ENCODE peak calls at places on chromosomes 3 and 15, in seven cellular contexts. X is MCF 10A, Y is upper lobe of right lung, W is IMR-90, J is PC-3, S is HFFc6, D is CD14-positive monocyte. M is an unnamed sample.

GRCh38 chr3:33624756-33625155 is 93.3 kb downstream of the CLASP2 start:
- DNase-seq in X (no peak), Y (no peak), W (no peak), J (no peak), S (no peak), D (no peak), M (no peak)

GRCh38 chr15:67138946-67139855 is 73.8 kb downstream of the SMAD3 start:
- DNase-seq in X (no peak), Y (no peak), W (peak; percentile 52), J (no peak), S (no peak), D (no peak), M (no peak)

GRCh38 chr3:156323466-156323865 is 203.1 kb downstream of the KCNAB1 start:
- DNase-seq in X (peak; percentile 77), Y (no peak), W (no peak), J (peak; percentile 12), S (peak; percentile 2), D (no peak), M (no peak)

GRCh38 chr3:39148116-39149058 is 5.0 kb downstream of the CSRNP1 start:
- DNase-seq in X (no peak), Y (no peak), W (peak; percentile 75), J (no peak), S (no peak), D (no peak), M (no peak)

GRCh38 chr3:56851966-56852884 is 50.5 kb upstream of the ARHGEF3 start:
- DNase-seq in X (peak; percentile 53), Y (no peak), W (no peak), J (peak; percentile 31), S (peak; percentile 69), D (no peak), M (peak; percentile 90)

GRCh38 chr3:126784254-126784653 is 80.2 kb downstream of the CHCHD6 start:
- DNase-seq in X (no peak), Y (no peak), W (no peak), J (no peak), S (no peak), D (no peak), M (no peak)

GRCh38 chr15:70320077-70320830 is 222.5 kb upstream of the TLE3 start:
- DNase-seq in X (no peak), Y (no peak), W (no peak), J (no peak), S (no peak), D (no peak), M (no peak)

GRCh38 chr15:73944161-73945099 is 18.2 kb downstream of the LOXL1 start:
- DNase-seq in X (no peak), Y (no peak), W (no peak), J (no peak), S (no peak), D (no peak), M (peak; percentile 72)

GRCh38 chr3:55720614-55721013 is 233.5 kb upstream of the WNT5A start:
- DNase-seq in X (peak; percentile 8), Y (no peak), W (peak; percentile 80), J (peak; percentile 49), S (peak; percentile 35), D (no peak), M (no peak)

GRCh38 chr3:89682556-89682955 is 575.1 kb downstream of the EPHA3 start:
- DNase-seq in X (no peak), Y (no peak), W (no peak), J (no peak), S (no peak), D (no peak), M (no peak)

GRCh38 chr15:100763764-100764750 is 115.6 kb upstream of the ALDH1A3 start:
- DNase-seq in X (no peak), Y (peak; percentile 57), W (no peak), J (no peak), S (no peak), D (no peak), M (no peak)

GRCh38 chr15:87866961-87867360 is 389.6 kb downstream of the NTRK3 start:
- DNase-seq in X (no peak), Y (no peak), W (no peak), J (no peak), S (no peak), D (no peak), M (no peak)

GRCh38 chr15:26391556-26392229 is 381.2 kb downstream of the GABRB3 start:
- DNase-seq in X (no peak), Y (no peak), W (no peak), J (no peak), S (no peak), D (no peak), M (no peak)

GRCh38 chr15:31609243-31609642 is 282.6 kb downstream of the KLF13 start:
- DNase-seq in X (peak; percentile 59), Y (no peak), W (peak; percentile 40), J (no peak), S (peak; percentile 19), D (no peak), M (no peak)

GRCh38 chr3:14885307-14885706 is 62.1 kb upstream of the NR2C2 start:
- DNase-seq in X (no peak), Y (no peak), W (no peak), J (no peak), S (no peak), D (no peak), M (no peak)

GRCh38 chr3:10198761-10199688 is 34.3 kb downstream of the IRAK2 start:
- DNase-seq in X (peak; percentile 85), Y (no peak), W (peak; percentile 88), J (peak; percentile 88), S (peak; percentile 49), D (peak; percentile 85), M (no peak)

GRCh38 chr3:157131861-157132260 is 28.1 kb downstream of the CCNL1 start:
- DNase-seq in X (no peak), Y (no peak), W (peak; percentile 61), J (peak; percentile 93), S (peak; percentile 41), D (no peak), M (no peak)

GRCh38 chr3:52123106-52123708 is 31.0 kb downstream of the POC1A start:
- DNase-seq in X (peak; percentile 75), Y (peak; percentile 91), W (peak; percentile 65), J (peak; percentile 77), S (peak; percentile 46), D (peak; percentile 78), M (peak; percentile 6)

GRCh38 chr15:94745371-94745770 is 514.0 kb downstream of the MCTP2 start:
- DNase-seq in X (peak; percentile 17), Y (no peak), W (no peak), J (no peak), S (no peak), D (no peak), M (no peak)

GRCh38 chr3:127074900-127075360 is 92.0 kb downstream of the PLXNA1 start:
- DNase-seq in X (peak; percentile 66), Y (peak; percentile 57), W (peak; percentile 48), J (peak; percentile 37), S (peak; percentile 89), D (peak; percentile 34), M (peak; percentile 39)

GRCh38 chr3:128572644-128573105 is 77.9 kb downstream of the RPN1 start:
- DNase-seq in X (peak; percentile 33), Y (no peak), W (no peak), J (peak; percentile 59), S (no peak), D (no peak), M (no peak)
- TF ChIP-seq CTCF in X (peak; percentile 23), Y (peak; percentile 11), W (peak; percentile 9), J (peak; percentile 66), S (peak; percentile 65), D (no peak), M (peak; percentile 63)

DNA sequence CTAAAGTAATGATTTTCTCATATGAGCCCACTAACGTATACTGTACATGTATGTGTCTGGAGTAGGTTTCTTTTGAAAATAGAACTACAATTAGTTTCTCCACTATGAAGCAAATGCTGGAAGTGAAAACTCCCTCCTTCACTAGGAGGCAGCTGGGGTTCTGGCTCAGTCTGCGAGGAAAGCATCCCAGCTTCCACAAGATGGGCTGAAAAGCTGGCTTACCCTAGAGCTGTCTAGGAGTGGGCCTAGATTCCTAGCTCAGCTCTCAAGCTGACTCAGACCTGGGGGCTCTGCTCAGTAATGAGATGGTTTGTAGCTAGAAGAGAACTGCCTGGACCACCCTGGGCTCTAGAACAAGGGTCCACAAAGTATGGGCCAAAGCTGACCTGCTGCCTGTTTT is 268.2 kb downstream of the THRB start:
- DNase-seq in X (no peak), Y (no peak), W (no peak), J (no peak), S (no peak), D (no peak), M (no peak)
- TF ChIP-seq CTCF in X (no peak), Y (no peak), W (no peak), J (no peak), S (no peak), D (no peak), M (no peak)

GRCh38 chr3:79019137-79019923 is 748.5 kb downstream of the ROBO1 start:
- DNase-seq in X (peak; percentile 95), Y (peak; percentile 83), W (peak; percentile 93), J (peak; percentile 88), S (peak; percentile 85), D (no peak), M (peak; percentile 76)

GRCh38 chr3:79015854-79016253 is 751.9 kb downstream of the ROBO1 start:
- DNase-seq in X (no peak), Y (no peak), W (no peak), J (no peak), S (no peak), D (no peak), M (no peak)

GRCh38 chr3:79018671-79019136 is 749.1 kb downstream of the ROBO1 start:
- DNase-seq in X (peak; percentile 68), Y (peak; percentile 78), W (peak; percentile 64), J (peak; percentile 53), S (peak; percentile 63), D (no peak), M (no peak)

GRCh38 chr3:79016587-79017380 is 751.0 kb downstream of the ROBO1 start:
- DNase-seq in X (peak; percentile 12), Y (no peak), W (peak; percentile 53), J (peak; percentile 66), S (no peak), D (no peak), M (no peak)

DNA sequence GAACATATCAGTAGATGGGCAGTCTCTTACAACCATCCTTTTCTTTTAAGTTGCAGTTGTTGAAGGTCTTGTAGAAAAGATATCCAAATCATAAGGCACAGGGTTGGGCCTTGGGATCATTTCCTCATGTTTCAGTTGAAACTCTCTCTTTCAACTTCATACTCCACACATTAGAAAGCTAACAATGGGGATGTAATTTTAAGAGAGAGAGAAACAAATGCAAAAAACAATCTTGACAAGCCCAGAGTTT is 747.9 kb downstream of the ROBO1 start:
- DNase-seq in X (no peak), Y (no peak), W (no peak), J (no peak), S (no peak), D (no peak), M (no peak)
- TF ChIP-seq CTCF in X (no peak), Y (no peak), W (no peak), J (no peak), S (no peak), D (no peak), M (no peak)

GRCh38 chr3:118408431-118408830 is 626.2 kb downstream of the IGSF11 start:
- DNase-seq in X (peak; percentile 73), Y (no peak), W (no peak), J (peak; percentile 61), S (no peak), D (no peak), M (no peak)

GRCh38 chr3:118412503-118412902 is 622.1 kb downstream of the IGSF11 start:
- DNase-seq in X (no peak), Y (no peak), W (no peak), J (no peak), S (no peak), D (no peak), M (no peak)
- TF ChIP-seq CTCF in X (no peak), Y (no peak), W (no peak), J (no peak), S (no peak), D (no peak), M (no peak)

M was measured in retinal pigment epithelial cell.